ENCODE peak calls at places on chromosome 17, in six cellular contexts. C is mammary epithelial cell; Z is naive thymus-derived CD4-positive, alpha-beta T cell; L is A549; I is upper lobe of right lung; P is body of pancreas. H is an unnamed sample.

GRCh38 chr17:34542700-34543336 is 36.6 kb upstream of the TMEM132E start:
- DNase-seq in C (no peak), I (no peak), L (peak; percentile 30), P (peak; percentile 41), Z (peak; percentile 35), H (peak; percentile 35)

GRCh38 chr17:72984145-72984924 is 108.2 kb downstream of the SLC39A11 start:
- DNase-seq in I (no peak), Z (no peak), L (no peak), C (peak; percentile 73), P (no peak), H (no peak)

GRCh38 chr17:76481091-76481655 is 13.8 kb downstream of the AANAT start:
- DNase-seq in C (no peak), L (no peak), I (no peak), Z (no peak), P (no peak), H (no peak)

GRCh38 chr17:77774182-77774581 is 184.3 kb upstream of the TNRC6C start:
- DNase-seq in L (no peak), C (no peak), P (no peak), Z (no peak), I (no peak), H (no peak)

GRCh38 chr17:42403150-42403549 is 14.9 kb upstream of the STAT3 start:
- DNase-seq in L (no peak), I (no peak), P (no peak), C (no peak), Z (no peak), H (no peak)

GRCh38 chr17:76318586-76318985 is 10.5 kb upstream of the QRICH2 start:
- DNase-seq in I (no peak), P (no peak), L (no peak), Z (no peak), C (no peak), H (no peak)

GRCh38 chr17:12973496-12974318 is 44.1 kb downstream of the ELAC2 start:
- DNase-seq in L (no peak), Z (no peak), I (peak; percentile 59), P (no peak), C (no peak), H (no peak)

GRCh38 chr17:54745862-54746261 is 154.8 kb upstream of the TOM1L1 start:
- DNase-seq in L (no peak), I (no peak), P (no peak), Z (no peak), C (no peak), H (no peak)

GRCh38 chr17:49132699-49133364 is at the start of gene B4GALNT2:
- DNase-seq in P (peak; percentile 28), I (peak; percentile 66), Z (peak; percentile 9), C (peak; percentile 17), L (peak; percentile 28), H (peak; percentile 5)

GRCh38 chr17:35793257-35793656 is 2.2 kb downstream of the MMP28 start:
- DNase-seq in L (no peak), P (no peak), Z (no peak), I (no peak), C (peak; percentile 36), H (no peak)

GRCh38 chr17:16243811-16244567 is 27.0 kb downstream of the PIGL start:
- DNase-seq in P (no peak), I (no peak), Z (no peak), C (no peak), L (no peak), H (no peak)

GRCh38 chr17:6107791-6108190 is 37.6 kb downstream of the WSCD1 start:
- DNase-seq in I (peak; percentile 25), Z (no peak), C (no peak), L (no peak), P (no peak), H (no peak)

GRCh38 chr17:49994085-49995054 is 654 bp downstream of the DLX3 start:
- DNase-seq in Z (no peak), L (no peak), C (no peak), P (no peak), I (peak; percentile 68), H (no peak)

GRCh38 chr17:49343273-49343672 is 18.8 kb downstream of the ZNF652 start:
- DNase-seq in P (no peak), Z (no peak), L (no peak), I (no peak), C (peak; percentile 35), H (peak; percentile 38)

GRCh38 chr17:75335315-75335714 is 46.1 kb upstream of the SLC25A19 start:
- DNase-seq in Z (no peak), I (no peak), L (no peak), C (no peak), P (no peak), H (no peak)

GRCh38 chr17:49959183-49959935 is 9.6 kb upstream of the DLX4 start:
- DNase-seq in P (no peak), I (no peak), Z (no peak), C (no peak), L (peak; percentile 27), H (no peak)

GRCh38 chr17:65595071-65595655 is 33.7 kb upstream of the AXIN2 start:
- DNase-seq in C (no peak), Z (no peak), P (no peak), I (no peak), L (peak; percentile 27), H (no peak)

GRCh38 chr17:8062435-8062806 is 23.6 kb downstream of the ALOX15B start:
- DNase-seq in L (no peak), Z (no peak), C (no peak), P (no peak), I (no peak), H (no peak)

GRCh38 chr17:42989726-42990652 is 8.2 kb upstream of the RPL27 start:
- DNase-seq in I (no peak), P (no peak), C (peak; percentile 65), Z (no peak), L (peak; percentile 64), H (no peak)

GRCh38 chr17:69702078-69702477 is 287.6 kb downstream of the MAP2K6 start:
- DNase-seq in I (no peak), Z (no peak), L (no peak), P (no peak), C (peak; percentile 47), H (no peak)

GRCh38 chr17:69695646-69696045 is 281.1 kb downstream of the MAP2K6 start:
- DNase-seq in P (no peak), Z (no peak), C (no peak), L (no peak), I (no peak), H (no peak)

GRCh38 chr17:69696645-69697044 is 282.1 kb downstream of the MAP2K6 start:
- DNase-seq in I (no peak), C (no peak), L (no peak), Z (no peak), P (no peak), H (no peak)
- H3K9me3 ChIP-seq in I (no peaks in the 10 kb centered on the region), C (peaks cover 6% of the 10 kb centered on the region), L (peaks cover 27% of the 10 kb centered on the region), Z (peaks cover 10% of the 10 kb centered on the region), P (no peaks in the 10 kb centered on the region), H (no peaks in the 10 kb centered on the region)

GRCh38 chr17:47898246-47898645 is 2.2 kb downstream of the SP2 start:
- DNase-seq in C (no peak), L (no peak), I (no peak), Z (no peak), P (no peak), H (no peak)

GRCh38 chr17:47901423-47901822 is 5.4 kb downstream of the SP2 start:
- DNase-seq in Z (no peak), P (no peak), L (no peak), C (no peak), I (no peak), H (no peak)

GRCh38 chr17:47902039-47902744 is 6.2 kb downstream of the SP2 start:
- DNase-seq in I (no peak), P (no peak), Z (no peak), L (no peak), C (no peak), H (no peak)

GRCh38 chr17:47897561-47897960 is 1.5 kb downstream of the SP2 start:
- DNase-seq in C (peak; percentile 44), Z (no peak), L (no peak), I (no peak), P (no peak), H (no peak)

GRCh38 chr17:47899643-47900042 is 3.6 kb downstream of the SP2 start:
- DNase-seq in L (no peak), P (no peak), Z (no peak), C (no peak), I (no peak), H (no peak)
- H3K27ac ChIP-seq in L (no peak overlapping the region), P (no peak overlapping the region), Z (no peak overlapping the region), C (no peak overlapping the region), I (no peak overlapping the region), H (no peak overlapping the region)

GRCh38 chr17:205817-206216 is 24.4 kb upstream of the DOC2B start:
- DNase-seq in I (no peak), Z (no peak), L (no peak), C (no peak), P (no peak), H (no peak)

GRCh38 chr17:207775-208174 is 26.3 kb upstream of the DOC2B start:
- DNase-seq in C (no peak), I (no peak), P (no peak), Z (no peak), L (no peak), H (no peak)

GRCh38 chr17:206941-207560 is 25.6 kb upstream of the DOC2B start:
- DNase-seq in Z (no peak), C (no peak), I (no peak), P (no peak), L (no peak), H (no peak)

GRCh38 chr17:204427-205175 is 23.2 kb upstream of the DOC2B start:
- DNase-seq in C (no peak), Z (no peak), P (no peak), L (no peak), I (no peak), H (no peak)

DNA sequence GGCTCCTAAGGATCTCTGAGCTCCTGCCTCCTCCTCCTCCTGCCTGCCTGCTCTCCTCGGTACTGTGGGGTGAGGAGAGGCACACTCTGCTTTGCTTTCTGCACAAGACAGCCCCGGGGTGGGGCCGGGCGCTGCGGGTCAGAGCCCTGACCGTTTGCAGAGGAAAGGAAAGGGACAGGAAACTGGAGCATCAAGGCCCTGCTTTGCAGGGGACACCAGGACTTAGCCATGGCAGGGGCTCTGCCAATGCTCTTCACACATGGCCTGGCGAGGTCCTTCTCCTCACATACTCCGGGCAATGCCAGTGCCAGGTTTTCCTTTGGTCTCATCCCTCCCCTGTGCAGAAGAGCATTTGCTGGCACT is 23.7 kb upstream of the DOC2B start:
- DNase-seq in Z (no peak), I (no peak), L (peak; percentile 45), C (no peak), P (no peak), H (no peak)
- H3K9me3 ChIP-seq in Z (no peaks in the 10 kb centered on the region), I (no peaks in the 10 kb centered on the region), L (peaks cover 14% of the 10 kb centered on the region), C (peaks cover 24% of the 10 kb centered on the region), P (no peaks in the 10 kb centered on the region), H (no peaks in the 10 kb centered on the region)

GRCh38 chr17:4744999-4745969 is 5.6 kb upstream of the CXCL16 start:
- DNase-seq in C (no peak), Z (no peak), L (no peak), P (no peak), I (no peak), H (no peak)

GRCh38 chr17:4747847-4748246 is 8.1 kb upstream of the CXCL16 start:
- DNase-seq in C (no peak), P (no peak), Z (peak; percentile 53), L (no peak), I (no peak), H (peak; percentile 21)

GRCh38 chr17:4750606-4751005 is 10.9 kb upstream of the CXCL16 start:
- DNase-seq in Z (no peak), L (no peak), I (no peak), P (no peak), C (no peak), H (no peak)

GRCh38 chr17:4751925-4752324 is 12.2 kb upstream of the CXCL16 start:
- DNase-seq in C (no peak), L (peak; percentile 52), P (no peak), Z (no peak), I (no peak), H (no peak)

GRCh38 chr17:4748687-4749086 is 9.0 kb upstream of the CXCL16 start:
- DNase-seq in C (no peak), Z (no peak), L (no peak), P (no peak), I (no peak), H (no peak)
- H3K27ac ChIP-seq in C (no peak overlapping the region), Z (no peak overlapping the region), L (no peak overlapping the region), P (no peak overlapping the region), I (no peak overlapping the region), H (no peak overlapping the region)

H was measured in CD4-positive, CD25-positive, alpha-beta regulatory T cell.